ENCODE peak calls at places on chromosomes 4 and X, in eight cellular contexts. L is lower lobe of right lung; W is ovary; E is GM03348; Q is posterior vena cava; H is NCI-H345; C is stimulated activated CD4-positive, alpha-beta T cell treated with anti-CD3 and anti-CD28 coated beads, TNF-alpha, amount 100 ng/mL, for 1 hour; Z is GM20000. U is an unnamed sample.
A peak's percentile ranks its signal among the peaks of the same experiment; 100 is the strongest.

GRCh38 chr4:4590496-4590895 is 48.6 kb upstream of the STX18 start:
- DNase-seq in L (no peak), W (no peak), E (peak; percentile 55), Q (no peak), H (no peak), C (no peak), Z (no peak), U (peak; percentile 1)

GRCh38 chr4:73341454-73341853 is 62.6 kb upstream of the ALB start:
- DNase-seq in L (no peak), W (peak; percentile 34), E (peak; percentile 62), Q (no peak), H (peak; percentile 77), C (no peak), Z (peak; percentile 25), U (peak; percentile 60)

GRCh38 chr4:80235451-80235850 is 31.0 kb upstream of the FGF5 start:
- DNase-seq in L (no peak), W (no peak), E (no peak), Q (no peak), H (no peak), C (no peak), Z (no peak), U (no peak)

GRCh38 chr4:85783483-85783882 is 308.5 kb downstream of the ARHGAP24 start:
- DNase-seq in L (no peak), W (no peak), E (peak; percentile 37), Q (no peak), H (no peak), C (no peak), Z (no peak), U (peak; percentile 90)

GRCh38 chrX:9286234-9286633 is 178.6 kb upstream of the TBL1X start:
- DNase-seq in L (peak; percentile 41), W (no peak), E (no peak), Q (no peak), H (no peak), C (no peak), Z (no peak), U (no peak)

GRCh38 chrX:119999087-119999634 is 55.6 kb upstream of the NKAP start:
- DNase-seq in L (no peak), W (no peak), E (no peak), Q (no peak), H (no peak), C (no peak), Z (no peak), U (no peak)

GRCh38 chrX:15567886-15568616 is 32.7 kb downstream of the ACE2 start:
- DNase-seq in L (no peak), W (no peak), E (no peak), Q (no peak), H (peak; percentile 15), C (no peak), Z (no peak), U (no peak)

GRCh38 chr4:140944539-140944938 is 188.4 kb upstream of the TBC1D9 start:
- DNase-seq in L (no peak), W (no peak), E (peak; percentile 42), Q (no peak), H (no peak), C (no peak), Z (no peak), U (peak; percentile 60)

GRCh38 chrX:15747626-15748173 is 9.6 kb downstream of the CA5B start:
- DNase-seq in L (no peak), W (no peak), E (no peak), Q (no peak), H (no peak), C (no peak), Z (no peak), U (no peak)

GRCh38 chr4:15436515-15436914 is 8.7 kb downstream of the C1QTNF7 start:
- DNase-seq in L (no peak), W (no peak), E (no peak), Q (no peak), H (peak; percentile 22), C (no peak), Z (no peak), U (peak; percentile 33)

GRCh38 chr4:42366959-42367358 is 30.3 kb upstream of the SHISA3 start:
- DNase-seq in L (no peak), W (no peak), E (no peak), Q (no peak), H (no peak), C (no peak), Z (no peak), U (no peak)

U was measured in brain microvascular endothelial cell.